ENCODE peak calls at places on chromosome 10, in six cellular contexts. A is HepG2, S is GM12878, Z is K562, K is SK-N-SH, Q is H1. D is an unnamed sample.

GRCh38 chr10:76036962-76037361 is 605.5 kb downstream of the LRMDA start:
- DNase-seq in A (peak), S (no peak), K (no peak), Q (no peak), Z (no peak), D (no peak)

GRCh38 chr10:33365871-33366411 is 31.5 kb upstream of the NRP1 start:
- DNase-seq in K (no peak), A (no peak), Z (no peak), Q (no peak), S (no peak), D (peak)

GRCh38 chr10:84166620-84167288 is 6.8 kb upstream of the GPR15LG start:
- DNase-seq in Q (no peak), Z (no peak), K (no peak), A (no peak), S (no peak), D (no peak)

GRCh38 chr10:98029149-98030092 is 1.0 kb downstream of the CRTAC1 start:
- DNase-seq in Q (peak), Z (no peak), A (no peak), K (peak), S (no peak), D (no peak)

GRCh38 chr10:8581521-8582225 is 527.2 kb downstream of the GATA3 start:
- DNase-seq in S (no peak), K (no peak), A (no peak), Q (no peak), Z (no peak), D (no peak)

GRCh38 chr10:1299041-1299726 is 243.0 kb downstream of the WDR37 start:
- DNase-seq in S (no peak), Q (peak), K (no peak), A (no peak), Z (no peak), D (no peak)

GRCh38 chr10:59959619-59960018 is 53.3 kb upstream of the CCDC6 start:
- DNase-seq in K (no peak), Q (no peak), A (no peak), S (no peak), Z (no peak), D (no peak)

GRCh38 chr10:1230138-1230537 is 174.0 kb downstream of the WDR37 start:
- DNase-seq in Q (no peak), Z (no peak), S (no peak), A (no peak), K (no peak), D (no peak)

GRCh38 chr10:98030991-98031431 is 590 bp upstream of the CRTAC1 start:
- DNase-seq in Q (peak), Z (no peak), S (no peak), K (peak), A (no peak), D (no peak)

GRCh38 chr10:125162181-125162906 is 2.0 kb upstream of the CTBP2 start:
- DNase-seq in A (no peak), K (peak), S (no peak), Z (no peak), Q (peak), D (no peak)

GRCh38 chr10:49352323-49352722 is 43.6 kb downstream of the DRGX start:
- DNase-seq in S (no peak), A (no peak), Q (no peak), K (no peak), Z (no peak), D (no peak)

GRCh38 chr10:89921422-89921821 is 220.0 kb downstream of the KIF20B start:
- DNase-seq in Q (no peak), S (no peak), Z (no peak), A (no peak), K (no peak), D (no peak)

GRCh38 chr10:51620131-51620530 is 79.3 kb downstream of the CSTF2T start:
- DNase-seq in K (no peak), S (no peak), Z (no peak), Q (no peak), A (no peak), D (no peak)

GRCh38 chr10:84613336-84614021 is 285.1 kb downstream of the CCSER2 start:
- DNase-seq in K (peak), Q (peak), A (peak), S (no peak), Z (peak), D (no peak)

GRCh38 chr10:82038587-82038986 is 163.6 kb downstream of the NRG3 start:
- DNase-seq in K (no peak), S (no peak), A (no peak), Z (no peak), Q (no peak), D (no peak)

GRCh38 chr10:82041018-82041417 is 166.0 kb downstream of the NRG3 start:
- DNase-seq in Q (no peak), Z (no peak), S (no peak), A (no peak), K (no peak), D (no peak)

GRCh38 chr10:82037076-82037475 is 162.1 kb downstream of the NRG3 start:
- DNase-seq in S (no peak), Z (no peak), Q (no peak), A (no peak), K (peak), D (no peak)
- H3K27ac ChIP-seq in S (no peak), Z (no peak), Q (no peak), A (no peak), K (no peak), D (no peak)

DNA sequence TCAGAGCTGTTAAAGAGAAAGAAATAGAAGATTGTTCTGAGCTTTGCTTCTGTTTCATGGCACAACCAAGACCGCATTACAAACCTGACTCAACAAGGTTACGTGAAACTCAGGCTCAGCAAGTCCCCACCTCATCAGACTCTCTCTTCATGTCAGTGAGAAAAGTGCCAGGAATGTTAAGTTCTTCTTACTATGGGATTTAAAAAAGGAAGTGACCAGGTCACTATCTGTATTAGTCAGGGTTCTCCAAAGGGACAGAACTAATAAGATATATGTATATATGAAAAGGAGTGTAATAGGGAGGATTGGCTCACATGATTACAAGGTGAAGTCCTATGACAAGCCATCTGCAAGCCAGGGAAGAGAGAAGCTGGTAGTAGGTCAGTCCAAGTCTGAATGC is 25.4 kb upstream of the PAPSS2 start:
- DNase-seq in K (no peak), S (no peak), A (no peak), Q (no peak), Z (no peak), D (no peak)
- TF ChIP-seq GABPA in K (no peak), S (no peak), A (no peak), Q (no peak), Z (no peak), D (no peak)

GRCh38 chr10:29826221-29826620 is 191.4 kb upstream of the SVIL start:
- DNase-seq in Z (no peak), A (no peak), S (no peak), K (no peak), Q (no peak), D (no peak)

GRCh38 chr10:29826801-29827200 is 192.0 kb upstream of the SVIL start:
- DNase-seq in K (no peak), S (no peak), Q (no peak), Z (no peak), A (no peak), D (no peak)

GRCh38 chr10:29816801-29817558 is 182.2 kb upstream of the SVIL start:
- DNase-seq in Z (no peak), K (no peak), A (no peak), S (no peak), Q (no peak), D (no peak)

GRCh38 chr10:29815572-29815971 is 180.8 kb upstream of the SVIL start:
- DNase-seq in Z (no peak), S (no peak), Q (no peak), K (no peak), A (no peak), D (no peak)

DNA sequence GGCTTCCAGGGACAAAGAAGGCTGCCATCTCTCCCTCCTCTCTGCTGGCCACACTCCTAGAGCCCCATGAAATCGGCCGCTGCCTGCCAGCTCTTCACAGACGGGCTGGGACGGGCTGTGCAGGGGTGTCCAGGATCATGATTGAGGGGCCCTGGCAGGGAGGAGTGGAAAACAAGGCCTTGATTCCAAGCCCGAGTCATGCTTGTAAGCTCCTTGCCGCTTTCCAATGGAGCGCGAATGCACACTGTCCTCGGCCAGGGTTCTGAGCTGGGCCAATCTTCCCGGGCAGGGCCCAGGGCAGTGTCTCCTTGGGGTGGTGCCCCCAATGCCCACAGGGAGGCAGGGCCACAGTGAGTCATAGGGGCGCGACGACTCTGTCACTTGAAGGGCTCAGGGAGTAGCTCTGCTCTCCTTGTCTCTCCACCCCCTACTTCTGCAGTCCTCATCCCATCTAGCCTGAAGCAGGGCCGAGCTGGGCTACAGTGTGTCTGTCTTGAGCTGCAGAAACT is 186.2 kb upstream of the SVIL start:
- DNase-seq in Q (no peak), A (no peak), K (no peak), Z (no peak), S (no peak), D (no peak)
- TF ChIP-seq POLR2AphosphoS5 in Q (no peak), A (no peak), K (no peak), Z (no peak), S (no peak), D (no peak)

GRCh38 chr10:70035531-70035930 is 17.1 kb upstream of the MACROH2A2 start:
- DNase-seq in Z (no peak), K (no peak), S (no peak), A (no peak), Q (no peak), D (no peak)
- H3K27ac ChIP-seq in Z (no peak), K (no peak), S (no peak), A (no peak), Q (no peak), D (no peak)

GRCh38 chr10:121088524-121088923 is 237.4 kb downstream of the WDR11 start:
- DNase-seq in Z (no peak), Q (peak), A (no peak), K (peak), S (no peak), D (no peak)
- TF ChIP-seq GABPA in Z (no peak), Q (no peak), A (no peak), K (no peak), S (no peak), D (no peak)

GRCh38 chr10:120381924-120382323 is 75.1 kb upstream of the PLPP4 start:
- DNase-seq in A (no peak), S (no peak), Z (no peak), Q (no peak), K (no peak), D (no peak)
- TF ChIP-seq POLR2AphosphoS5 in A (no peak), S (no peak), Z (no peak), Q (no peak), K (no peak), D (no peak)

DNA sequence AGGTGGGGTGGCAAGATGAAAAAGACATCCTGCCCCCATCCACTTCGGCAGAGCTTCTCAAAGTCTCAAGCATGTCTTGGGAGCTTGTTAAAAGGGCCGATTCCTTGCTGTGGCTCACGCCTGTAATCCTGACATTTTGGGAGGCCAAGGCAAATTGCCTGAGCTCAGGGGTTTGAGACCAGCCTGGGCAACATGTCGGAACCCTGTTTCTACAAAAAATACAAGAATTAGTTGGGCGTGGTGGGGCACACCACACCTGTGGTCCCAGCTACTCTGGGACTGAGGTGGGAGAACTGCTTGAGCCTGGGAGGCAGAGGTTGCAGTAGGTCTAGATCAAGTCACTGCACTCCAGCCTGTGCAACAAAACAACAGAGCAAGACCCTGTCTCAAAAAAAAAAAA is 14.5 kb downstream of the TRIM8 start:
- DNase-seq in S (no peak), Q (no peak), Z (no peak), A (no peak), K (no peak), D (no peak)
- H3K27ac ChIP-seq in S (no peak), Q (no peak), Z (no peak), A (peak), K (no peak), D (no peak)